ENCODE peak calls at places on chromosome X, in four cellular contexts. K, U, S and R are unnamed samples.

GRCh38 chrX:1535241-1536041 is 1.5 kb downstream of the P2RY8 start:
- DNase-seq in K (peak; percentile 36), U (no peak), S (no peak), R (no peak)

GRCh38 chrX:46791927-46792825 is 33.3 kb upstream of the SLC9A7 start:
- DNase-seq in K (peak; percentile 40), U (peak; percentile 73), S (peak; percentile 95), R (peak; percentile 91)

GRCh38 chrX:9911479-9911878 is 55.7 kb upstream of the CLDN34 start:
- DNase-seq in S (peak; percentile 72), U (no peak), K (no peak), R (peak; percentile 32)

GRCh38 chrX:129622757-129623301 is 31.9 kb downstream of the APLN start:
- DNase-seq in U (no peak), K (no peak), S (peak; percentile 80), R (peak; percentile 64)

GRCh38 chrX:276588-277171 is 4.5 kb upstream of the PLCXD1 start:
- DNase-seq in U (peak; percentile 77), S (peak; percentile 38), K (peak; percentile 69), R (peak; percentile 25)

GRCh38 chrX:108036298-108036973 is 8.4 kb upstream of the VSIG1 start:
- DNase-seq in K (no peak), U (no peak), S (peak; percentile 80), R (peak; percentile 90)

GRCh38 chrX:115712484-115712883 is 151.5 kb downstream of the PLS3 start:
- DNase-seq in K (no peak), U (no peak), S (no peak), R (no peak)

GRCh38 chrX:3697701-3698279 is 15.7 kb downstream of the PRKX start:
- DNase-seq in K (no peak), S (peak; percentile 75), U (peak; percentile 96), R (peak; percentile 87)

GRCh38 chrX:115058276-115058675 is 40.9 kb upstream of the IL13RA2 start:
- DNase-seq in U (no peak), S (peak; percentile 87), K (no peak), R (peak; percentile 63)

GRCh38 chrX:9337056-9337455 is 127.8 kb upstream of the TBL1X start:
- DNase-seq in K (no peak), U (no peak), S (peak; percentile 59), R (no peak)

GRCh38 chrX:43974076-43974475 is 886 bp upstream of the NDP start:
- DNase-seq in K (no peak), S (no peak), U (no peak), R (no peak)

GRCh38 chrX:24651783-24652182 is 4.6 kb upstream of the PCYT1B start:
- DNase-seq in K (no peak), U (no peak), S (no peak), R (no peak)

GRCh38 chrX:100731441-100732281 is at the start of gene SYTL4:
- DNase-seq in S (no peak), U (peak; percentile 83), K (peak; percentile 60), R (no peak)

GRCh38 chrX:69535661-69536060 is 31.5 kb downstream of the NALF2 start:
- DNase-seq in U (no peak), K (no peak), S (no peak), R (no peak)

GRCh38 chrX:39969099-39969825 is 128.5 kb downstream of the BCOR start:
- DNase-seq in S (no peak), U (peak; percentile 76), K (no peak), R (no peak)

GRCh38 chrX:155682834-155683233 is 70.1 kb upstream of the TMLHE start:
- DNase-seq in K (no peak), S (no peak), U (no peak), R (no peak)

GRCh38 chrX:11579856-11580595 is 85.7 kb downstream of the ARHGAP6 start:
- DNase-seq in U (no peak), S (no peak), K (no peak), R (no peak)

GRCh38 chrX:21972721-21973120 is 32.2 kb downstream of the SMS start:
- DNase-seq in U (no peak), S (peak; percentile 89), K (no peak), R (peak; percentile 80)

GRCh38 chrX:44945736-44946135 is 72.7 kb downstream of the KDM6A start:
- DNase-seq in U (no peak), K (no peak), S (no peak), R (no peak)

GRCh38 chrX:10904220-10904619 is 206.9 kb upstream of the HCCS start:
- DNase-seq in K (no peak), S (peak; percentile 69), U (no peak), R (no peak)

GRCh38 chrX:108537005-108537404 is 97.4 kb downstream of the COL4A5 start:
- DNase-seq in U (no peak), K (no peak), S (peak; percentile 11), R (peak; percentile 64)

GRCh38 chrX:3094261-3094660 is 53.0 kb downstream of the ARSF start:
- DNase-seq in U (no peak), S (peak; percentile 27), K (no peak), R (peak; percentile 1)

GRCh38 chrX:21948897-21949578 is 8.5 kb downstream of the SMS start:
- DNase-seq in K (no peak), U (no peak), S (no peak), R (no peak)

GRCh38 chrX:40131644-40132376 is 34.1 kb upstream of the BCOR start:
- DNase-seq in K (no peak), S (no peak), U (no peak), R (no peak)

GRCh38 chrX:122583526-122583925 is 600.6 kb upstream of the GRIA3 start:
- DNase-seq in K (no peak), S (no peak), U (no peak), R (no peak)

GRCh38 chrX:68826113-68826980 is 2.5 kb upstream of the EFNB1 start:
- DNase-seq in S (no peak), K (no peak), U (no peak), R (no peak)

GRCh38 chrX:76253432-76253831 is 80.6 kb downstream of the PBDC1 start:
- DNase-seq in S (no peak), K (no peak), U (no peak), R (peak; percentile 5)

GRCh38 chrX:40938418-40938817 is 146.8 kb upstream of the USP9X start:
- DNase-seq in U (no peak), K (no peak), S (peak; percentile 50), R (peak; percentile 64)

GRCh38 chrX:1249101-1249887 is 19.3 kb upstream of the CSF2RA start:
- DNase-seq in K (no peak), U (no peak), S (no peak), R (peak; percentile 12)

GRCh38 chrX:46554942-46555341 is 9.7 kb upstream of the ZNF674 start:
- DNase-seq in S (no peak), K (no peak), U (no peak), R (no peak)

GRCh38 chrX:150143721-150144440 is 205.6 kb upstream of the EOLA2 start:
- DNase-seq in U (no peak), S (peak; percentile 49), K (no peak), R (no peak)

GRCh38 chrX:109489174-109489573 is 7.3 kb upstream of the GUCY2F start:
- DNase-seq in U (no peak), S (no peak), K (no peak), R (no peak)

GRCh38 chrX:31217111-31217510 is 145.3 kb upstream of the FTHL17 start:
- DNase-seq in U (no peak), K (no peak), S (no peak), R (no peak)

GRCh38 chrX:31209005-31209612 is 137.3 kb upstream of the FTHL17 start:
- DNase-seq in K (no peak), S (peak; percentile 16), U (no peak), R (peak; percentile 43)

GRCh38 chrX:31213941-31214340 is 142.1 kb upstream of the FTHL17 start:
- DNase-seq in U (no peak), S (no peak), K (no peak), R (no peak)

GRCh38 chrX:31215277-31215815 is 143.5 kb upstream of the FTHL17 start:
- DNase-seq in U (no peak), K (no peak), S (no peak), R (no peak)

GRCh38 chrX:31212856-31213748 is 141.3 kb upstream of the FTHL17 start:
- DNase-seq in S (no peak), K (no peak), U (no peak), R (no peak)
- H3K27ac ChIP-seq in S (no peak overlapping the region), K (no peak overlapping the region), U (no peak overlapping the region), R (no peak overlapping the region)

DNA sequence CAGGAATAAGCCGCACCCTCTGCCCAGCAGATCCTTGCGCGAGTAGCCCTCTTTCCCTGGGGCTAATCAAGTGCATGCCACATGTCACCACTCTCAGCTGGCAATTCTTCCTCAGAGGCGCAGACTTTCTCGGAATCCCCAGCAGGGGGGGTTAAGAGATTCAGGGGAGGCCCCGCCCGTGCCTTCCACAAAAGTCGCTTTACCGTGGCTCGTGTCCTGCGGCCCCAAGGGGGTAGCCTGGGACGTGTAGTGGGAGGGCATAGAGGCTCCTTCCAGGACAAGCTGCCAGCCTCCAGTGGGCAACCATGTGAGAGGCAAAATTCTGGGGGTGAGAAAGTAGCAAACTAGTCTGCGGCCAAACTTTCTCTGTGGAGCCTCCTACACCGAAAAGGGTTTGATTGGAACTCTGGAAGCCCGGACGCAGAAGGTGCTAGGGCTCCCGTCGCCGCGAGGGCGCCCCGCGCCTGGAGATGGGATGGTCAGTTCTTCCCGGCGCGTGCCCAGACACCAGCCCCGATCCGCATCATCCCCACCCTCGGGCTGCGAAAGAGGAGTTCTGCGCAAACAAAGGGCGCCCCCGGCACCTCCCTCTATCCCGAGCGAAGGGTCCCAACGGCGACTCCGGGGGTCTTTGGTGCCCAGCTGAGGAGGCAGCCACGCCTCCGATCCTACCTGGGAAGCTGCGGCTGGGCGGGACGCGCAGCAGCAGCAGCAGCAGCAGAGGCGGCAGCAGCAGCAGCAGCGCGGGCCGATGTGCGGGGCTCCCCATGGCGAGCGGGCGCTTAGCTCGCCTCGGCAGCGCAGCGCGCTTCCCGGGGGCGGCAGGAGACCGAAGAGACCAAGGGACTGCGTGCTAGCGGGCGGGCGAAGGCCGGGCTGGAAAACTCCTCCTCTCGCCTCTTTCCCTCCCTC is at the start of gene SRPX:
- DNase-seq in S (peak; percentile 34), K (no peak), U (peak; percentile 70), R (no peak)
- H3K4me3 ChIP-seq in S (peak within 1 kb of the TSS; percentile 79), K (peak within 1 kb of the TSS; percentile 47), U (peak within 1 kb of the TSS; percentile 36), R (peak within 1 kb of the TSS; percentile 68)

GRCh38 chrX:120564925-120565324 is 4.2 kb upstream of the CUL4B start:
- DNase-seq in S (no peak), U (no peak), K (no peak), R (no peak)

GRCh38 chrX:120570201-120570600 is 9.4 kb upstream of the CUL4B start:
- DNase-seq in K (no peak), U (no peak), S (no peak), R (no peak)

GRCh38 chrX:120568609-120569008 is 7.8 kb upstream of the CUL4B start:
- DNase-seq in K (no peak), U (no peak), S (no peak), R (no peak)

GRCh38 chrX:120568047-120568446 is 7.3 kb upstream of the CUL4B start:
- DNase-seq in S (no peak), U (no peak), K (no peak), R (no peak)

DNA sequence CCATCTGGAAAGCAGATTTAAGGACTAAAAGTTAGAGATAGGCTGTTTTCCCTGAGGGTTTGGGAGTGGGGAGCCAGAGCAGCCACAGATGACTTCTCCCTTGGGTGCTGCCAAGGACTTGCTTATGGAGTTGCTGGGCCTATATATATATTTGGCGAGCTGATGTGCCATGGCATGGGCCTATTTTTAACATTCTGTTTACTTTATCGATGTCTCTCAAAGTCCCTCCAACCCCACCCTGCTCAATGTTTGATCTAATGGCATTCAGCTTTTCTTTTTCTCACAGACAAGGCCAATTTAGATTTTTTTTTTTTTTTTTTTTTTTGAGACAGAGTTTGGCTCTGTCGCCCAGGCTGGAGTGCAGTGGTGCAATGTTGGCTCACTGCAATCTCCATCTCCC is 6.1 kb upstream of the CUL4B start:
- DNase-seq in S (no peak), U (no peak), K (no peak), R (no peak)
- H3K27ac ChIP-seq in S (no peak overlapping the region), U (no peak overlapping the region), K (no peak overlapping the region), R (no peak overlapping the region)

GRCh38 chrX:19121898-19122640 is at the start of gene ADGRG2:
- DNase-seq in U (peak; percentile 74), S (peak; percentile 7), K (no peak), R (no peak)
- H3K4me3 ChIP-seq in U (no peak within 1 kb of the TSS), S (peak within 1 kb of the TSS; percentile 28), K (peak within 1 kb of the TSS; percentile 44), R (peak within 1 kb of the TSS; percentile 24)